ENCODE peak calls at places on chromosomes 16 and 17, in ten cellular contexts. T, J, D, P, M, K, X, H, O and V are unnamed samples.

GRCh38 chr16:56983211-56983751 is 6.1 kb upstream of the NLRC5 start:
- DNase-seq in K (no peak), H (peak; percentile 75), O (no peak), P (no peak), D (no peak), J (no peak), M (peak; percentile 55), X (peak; percentile 28), T (no peak), V (no peak)

GRCh38 chr17:38657824-38658740 is 16.7 kb downstream of the EPOP start:
- DNase-seq in P (no peak), O (no peak), T (no peak), H (no peak), M (no peak), J (no peak), K (no peak), X (no peak), D (no peak), V (no peak)

GRCh38 chr16:1107141-1107540 is 11.1 kb upstream of the C1QTNF8 start:
- DNase-seq in H (no peak), P (no peak), X (no peak), O (no peak), D (no peak), K (no peak), M (no peak), T (no peak), J (no peak), V (no peak)

GRCh38 chr16:1947369-1947670 is 4.3 kb upstream of the MSRB1 start:
- DNase-seq in T (no peak), M (no peak), J (no peak), O (no peak), D (no peak), P (no peak), X (no peak), K (no peak), H (no peak), V (no peak)

GRCh38 chr17:31540602-31541307 is 149.3 kb downstream of the RAB11FIP4 start:
- DNase-seq in T (no peak), M (no peak), J (no peak), P (no peak), X (no peak), O (no peak), D (no peak), K (no peak), H (no peak), V (no peak)

GRCh38 chr16:80631581-80631980 is 90.8 kb downstream of the DYNLRB2 start:
- DNase-seq in X (no peak), D (no peak), P (no peak), T (no peak), O (peak; percentile 37), M (no peak), J (no peak), H (no peak), K (no peak), V (no peak)

GRCh38 chr17:28724500-28725165 is 1.4 kb downstream of the TLCD1 start:
- DNase-seq in X (peak; percentile 47), D (no peak), O (no peak), J (no peak), P (no peak), H (no peak), M (no peak), T (no peak), K (no peak), V (no peak)

GRCh38 chr16:30369091-30369937 is 980 bp downstream of the TBC1D10B start:
- DNase-seq in T (no peak), K (no peak), D (peak; percentile 59), J (no peak), M (no peak), H (no peak), P (no peak), X (no peak), O (no peak), V (peak; percentile 23)

GRCh38 chr17:20944014-20944905 is 98.6 kb downstream of the USP22 start:
- DNase-seq in M (peak; percentile 86), P (no peak), H (peak; percentile 70), K (peak; percentile 85), O (no peak), T (no peak), D (no peak), X (peak; percentile 54), J (no peak), V (peak; percentile 83)

GRCh38 chr17:29617125-29617480 is 5.6 kb downstream of the CORO6 start:
- DNase-seq in J (peak; percentile 69), O (no peak), X (peak; percentile 88), K (peak; percentile 71), P (no peak), T (peak; percentile 62), M (peak; percentile 83), H (peak; percentile 87), D (peak; percentile 51), V (peak; percentile 62)

GRCh38 chr17:76557368-76558209 is 17.7 kb downstream of the PRCD start:
- DNase-seq in K (peak; percentile 94), P (peak; percentile 95), D (peak; percentile 95), M (peak; percentile 95), X (peak; percentile 99), H (peak; percentile 93), J (peak; percentile 96), O (peak; percentile 98), T (peak; percentile 93), V (peak; percentile 95)
- TF ChIP-seq POLR2A in K (peak; percentile 86), P (no peak), D (peak; percentile 85), M (peak; percentile 86), X (peak; percentile 99), H (peak; percentile 62), J (peak; percentile 67), O (peak; percentile 68), T (peak; percentile 73), V (peak; percentile 91)

DNA sequence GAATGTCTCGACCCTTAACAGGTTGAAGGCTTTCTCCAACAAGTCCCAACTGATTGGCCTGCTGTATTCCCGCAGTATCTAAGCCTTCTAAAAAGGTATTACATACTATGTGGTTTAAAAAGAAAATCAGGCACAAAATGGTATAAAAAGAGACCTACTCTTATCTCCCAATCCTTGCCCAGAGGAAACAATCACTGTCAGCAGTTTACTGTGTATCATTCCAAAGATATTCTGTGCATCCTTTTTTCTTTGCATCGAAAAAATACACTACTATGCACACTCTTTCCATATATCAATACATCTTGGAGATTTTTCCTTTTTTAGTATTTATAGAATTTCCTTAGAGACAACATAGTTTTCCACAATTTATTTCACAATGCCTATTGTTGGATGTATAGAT is 118.8 kb upstream of the TBX2 start:
- DNase-seq in O (no peak), T (no peak), J (no peak), M (no peak), D (no peak), H (no peak), K (no peak), X (no peak), P (no peak), V (no peak)
- H3K27ac ChIP-seq in O (no peak overlapping the region), T (no peak overlapping the region), J (no peak overlapping the region), M (no peak overlapping the region), D (no peak overlapping the region), H (no peak overlapping the region), K (no peak overlapping the region), X (no peak overlapping the region), P (no peak overlapping the region), V (no peak overlapping the region)

DNA sequence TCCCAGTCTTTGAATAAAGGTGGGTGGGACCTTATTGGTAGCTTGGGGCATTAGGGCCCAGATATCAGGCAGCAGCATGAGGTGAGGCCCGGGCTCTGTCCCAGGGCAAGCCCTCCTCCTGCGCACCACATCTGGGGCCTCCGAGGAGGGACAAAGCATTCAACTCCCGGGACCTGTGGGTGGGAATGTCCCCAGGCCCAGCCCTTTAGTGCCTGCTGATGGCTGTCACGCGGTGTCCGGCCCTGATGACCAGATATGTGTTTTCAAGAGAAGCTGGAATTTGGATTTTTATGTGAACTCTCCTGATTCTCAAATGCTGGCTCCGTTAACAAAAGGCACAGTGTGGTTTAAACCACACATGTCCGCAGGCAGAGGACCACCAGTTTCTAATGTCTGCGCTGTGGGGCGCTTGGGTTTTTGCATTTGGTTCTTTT is 30.5 kb downstream of the RAI1 start:
- DNase-seq in M (peak; percentile 55), T (no peak), K (no peak), P (no peak), H (no peak), J (no peak), X (no peak), D (no peak), O (no peak), V (peak; percentile 31)
- H3K4me1 ChIP-seq in M (peaks cover 76% of the 10 kb centered on the region), T (no peaks in the 10 kb centered on the region), K (peaks cover 36% of the 10 kb centered on the region), P (peaks cover 39% of the 10 kb centered on the region), H (no peaks in the 10 kb centered on the region), J (peaks cover 38% of the 10 kb centered on the region), X (peaks cover 71% of the 10 kb centered on the region), D (peaks cover 10% of the 10 kb centered on the region), O (peaks cover 84% of the 10 kb centered on the region), V (peaks cover 30% of the 10 kb centered on the region)

GRCh38 chr17:82334622-82335394 is 1.2 kb upstream of the SECTM1 start:
- DNase-seq in O (no peak), X (no peak), J (no peak), K (no peak), D (peak; percentile 37), H (peak; percentile 80), M (no peak), P (no peak), T (no peak), V (peak; percentile 29)

GRCh38 chr17:82334204-82334621 is 647 bp upstream of the SECTM1 start:
- DNase-seq in P (no peak), D (peak; percentile 50), M (no peak), K (no peak), T (no peak), O (no peak), J (no peak), H (no peak), X (no peak), V (no peak)

GRCh38 chr17:82332669-82333278 is 792 bp downstream of the SECTM1 start:
- DNase-seq in O (no peak), X (peak; percentile 58), T (peak; percentile 47), M (peak; percentile 56), H (peak; percentile 73), D (peak; percentile 42), K (peak; percentile 49), J (no peak), P (peak; percentile 60), V (peak; percentile 52)

GRCh38 chr17:82331345-82331939 is 2.1 kb downstream of the SECTM1 start:
- DNase-seq in H (no peak), O (no peak), P (no peak), J (no peak), D (peak; percentile 24), X (no peak), M (no peak), K (no peak), T (no peak), V (no peak)

DNA sequence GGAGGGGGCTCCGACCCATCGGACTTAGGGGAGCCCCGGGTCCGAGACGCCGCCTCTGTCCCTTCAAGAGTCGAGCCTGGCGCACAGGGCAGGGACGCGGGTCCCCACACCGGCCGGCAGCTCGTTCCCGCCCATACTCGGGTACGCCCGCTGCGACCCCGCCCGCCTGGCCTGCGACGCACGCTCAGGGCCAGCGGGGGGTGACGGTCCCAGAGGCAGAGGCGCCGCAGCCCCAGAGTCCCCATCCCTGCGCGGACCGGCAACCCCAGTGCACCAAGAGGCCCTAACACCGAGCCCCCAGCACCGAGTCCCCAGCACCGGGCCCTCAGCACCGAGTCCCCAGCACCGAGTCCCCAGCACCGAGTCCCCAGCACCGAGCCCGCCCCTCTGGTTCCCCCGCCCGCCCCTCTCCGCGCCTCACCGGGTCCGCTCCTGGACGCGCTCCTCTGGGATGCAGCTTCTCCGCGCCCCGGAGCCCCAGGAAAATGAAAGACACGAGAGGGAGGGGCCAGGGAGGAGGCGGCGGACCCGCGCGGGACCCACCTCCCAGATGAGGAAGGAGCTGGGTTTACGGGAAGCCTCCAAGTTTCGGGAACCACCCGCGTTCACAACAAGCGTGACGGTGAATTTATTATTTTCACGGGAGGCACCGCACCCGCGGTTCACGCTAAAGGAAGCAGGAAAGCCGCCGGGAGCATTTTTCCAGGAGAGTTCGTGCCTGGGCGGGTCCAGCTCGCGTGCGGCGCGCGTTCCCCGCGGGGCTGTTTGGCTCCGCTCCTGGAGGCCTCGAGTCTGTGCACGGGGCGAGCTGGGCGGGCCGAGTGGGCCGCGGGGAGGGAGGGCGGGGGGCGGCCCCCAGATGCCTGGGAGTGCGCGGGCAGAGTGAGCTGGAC is at the start of gene SECTM1:
- DNase-seq in K (no peak), H (peak; percentile 78), D (peak; percentile 68), M (peak; percentile 60), O (no peak), X (no peak), J (peak; percentile 69), P (peak; percentile 60), T (peak; percentile 72), V (peak; percentile 37)
- TF ChIP-seq POLR2A in K (peak; percentile 10), H (peak; percentile 34), D (no peak), M (no peak), O (no peak), X (no peak), J (no peak), P (no peak), T (no peak), V (no peak)